ENCODE peak calls at places on chromosome 10, in four cellular contexts. H is NCI-H1105 treated with DMSO at 0.1 percent for 48 hours; Y is left ventricle myocardium inferior; S is activated naive CD4-positive, alpha-beta T cell. U is an unnamed sample.

GRCh38 chr10:119481781-119482426 is 60.6 kb downstream of the RGS10 start:
- DNase-seq in Y (no peak), H (no peak), S (no peak), U (no peak)

GRCh38 chr10:79152423-79152817 is 83.7 kb downstream of the ZMIZ1 start:
- DNase-seq in H (no peak), S (no peak), Y (no peak), U (no peak)

GRCh38 chr10:58712982-58713381 is 200.3 kb downstream of the BICC1 start:
- DNase-seq in Y (no peak), H (no peak), S (no peak), U (no peak)

GRCh38 chr10:95266674-95267095 is 24.1 kb downstream of the PDLIM1 start:
- DNase-seq in H (no peak), Y (no peak), S (no peak), U (no peak)

GRCh38 chr10:20714518-20714917 is 182.6 kb downstream of the NEBL start:
- DNase-seq in H (no peak), S (no peak), Y (no peak), U (no peak)

GRCh38 chr10:80416401-80417098 is 8.2 kb downstream of the PRXL2A start:
- DNase-seq in Y (peak), H (no peak), S (no peak), U (no peak)

GRCh38 chr10:18795549-18795948 is 136.3 kb downstream of the ARL5B start:
- DNase-seq in S (no peak), H (no peak), Y (no peak), U (no peak)

GRCh38 chr10:25174461-25175230 is at the start of gene GPR158:
- DNase-seq in Y (peak), H (peak), S (peak), U (peak)

GRCh38 chr10:82815680-82816079 is 940.7 kb downstream of the NRG3 start:
- DNase-seq in S (no peak), H (no peak), Y (no peak), U (no peak)

GRCh38 chr10:46541735-46542566 is 14.5 kb downstream of the GPRIN2 start:
- DNase-seq in H (no peak), S (no peak), Y (peak), U (no peak)

GRCh38 chr10:75244487-75245353 is 9.0 kb upstream of the COMTD1 start:
- DNase-seq in H (no peak), S (no peak), Y (no peak), U (no peak)

GRCh38 chr10:119431034-119431767 is 111.3 kb downstream of the RGS10 start:
- DNase-seq in H (no peak), S (no peak), Y (no peak), U (no peak)

GRCh38 chr10:9824546-9825164 is 1193.0 kb upstream of the CELF2 start:
- DNase-seq in H (no peak), S (no peak), Y (no peak), U (no peak)

GRCh38 chr10:112813866-112814596 is 136.0 kb upstream of the TCF7L2 start:
- DNase-seq in H (no peak), S (no peak), Y (no peak), U (no peak)

GRCh38 chr10:118701529-118702323 is 53.0 kb downstream of the CACUL1 start:
- DNase-seq in H (no peak), S (no peak), Y (no peak), U (no peak)

GRCh38 chr10:49111320-49111698 is 4.0 kb downstream of the VSTM4 start:
- DNase-seq in H (no peak), Y (no peak), S (no peak), U (no peak)

GRCh38 chr10:3622845-3623621 is 162.0 kb downstream of the KLF6 start:
- DNase-seq in Y (no peak), S (no peak), H (no peak), U (no peak)

GRCh38 chr10:636769-637168 is 52.7 kb downstream of the DIP2C start:
- DNase-seq in Y (no peak), S (no peak), H (no peak), U (no peak)

GRCh38 chr10:4982764-4983226 is 19.6 kb downstream of the AKR1C1 start:
- DNase-seq in S (no peak), Y (no peak), H (no peak), U (no peak)

GRCh38 chr10:99906470-99906869 is 103.3 kb downstream of the DNMBP start:
- DNase-seq in H (no peak), S (no peak), Y (no peak), U (no peak)

GRCh38 chr10:93875032-93875358 is 18.8 kb upstream of the SLC35G1 start:
- DNase-seq in H (no peak), S (no peak), Y (no peak), U (no peak)

U was measured in immature natural killer cell.